ENCODE peak calls at places on chromosomes 6 and 20, in eight cellular contexts. O is body of pancreas; A is vagina; L is GM12865; W is cardiac fibroblast; T is uterus; B is psoas muscle; U is CD8-positive, alpha-beta T cell. F is an unnamed sample.

GRCh38 chr6:89433637-89434499 is 916 bp downstream of the ANKRD6 start:
- DNase-seq in O (peak), A (no peak), L (peak), W (no peak), T (peak), B (peak), U (peak), F (no peak)

GRCh38 chr6:166381733-166382499 is 824 bp downstream of the MPC1 start:
- DNase-seq in O (peak), A (no peak), L (peak), W (peak), T (peak), B (peak), U (peak), F (peak)

GRCh38 chr6:154156135-154156948 is 117.3 kb downstream of the OPRM1 start:
- DNase-seq in O (peak), A (no peak), L (peak), W (peak), T (peak), B (no peak), U (peak), F (peak)

GRCh38 chr6:112409311-112409710 is 62.2 kb downstream of the RFPL4B start:
- DNase-seq in O (no peak), A (no peak), L (no peak), W (no peak), T (no peak), B (no peak), U (no peak), F (peak)

GRCh38 chr6:11607381-11607780 is 69.8 kb downstream of the TMEM170B start:
- DNase-seq in O (no peak), A (no peak), L (no peak), W (peak), T (no peak), B (no peak), U (no peak), F (no peak)

GRCh38 chr20:13276945-13277582 is 56.0 kb downstream of the ISM1 start:
- DNase-seq in O (no peak), A (no peak), L (no peak), W (no peak), T (no peak), B (no peak), U (no peak), F (no peak)

GRCh38 chr6:169371344-169372144 is 117.9 kb upstream of the THBS2 start:
- DNase-seq in O (no peak), A (no peak), L (no peak), W (peak), T (no peak), B (no peak), U (no peak), F (no peak)

GRCh38 chr20:32650545-32650944 is 23.2 kb downstream of the C20orf203 start:
- DNase-seq in O (no peak), A (no peak), L (no peak), W (no peak), T (no peak), B (no peak), U (no peak), F (no peak)

GRCh38 chr6:167912494-167912893 is 85.0 kb upstream of the KIF25 start:
- DNase-seq in O (no peak), A (no peak), L (no peak), W (no peak), T (no peak), B (no peak), U (no peak), F (no peak)

GRCh38 chr6:31597006-31597405 is 4.2 kb upstream of the NCR3 start:
- DNase-seq in O (no peak), A (no peak), L (peak), W (peak), T (no peak), B (no peak), U (no peak), F (peak)

GRCh38 chr6:169997930-169998218 is 246.5 kb downstream of the ERMARD start:
- DNase-seq in O (no peak), A (peak), L (no peak), W (no peak), T (no peak), B (no peak), U (no peak), F (peak)

GRCh38 chr6:167726043-167726442 is 100.7 kb upstream of the AFDN start:
- DNase-seq in O (no peak), A (no peak), L (no peak), W (no peak), T (no peak), B (no peak), U (no peak), F (no peak)

GRCh38 chr6:38168699-38169098 is 349.2 kb downstream of the ZFAND3 start:
- DNase-seq in O (no peak), A (no peak), L (no peak), W (no peak), T (no peak), B (no peak), U (no peak), F (no peak)

GRCh38 chr20:25280051-25280573 is 32.2 kb downstream of the PYGB start:
- DNase-seq in O (peak), A (no peak), L (no peak), W (no peak), T (peak), B (peak), U (no peak), F (no peak)

GRCh38 chr6:116268589-116269293 is 11.0 kb downstream of the TSPYL1 start:
- DNase-seq in O (no peak), A (no peak), L (peak), W (peak), T (no peak), B (no peak), U (no peak), F (peak)

GRCh38 chr6:81204741-81205140 is 547.7 kb downstream of the TENT5A start:
- DNase-seq in O (no peak), A (no peak), L (no peak), W (peak), T (no peak), B (no peak), U (no peak), F (peak)

GRCh38 chr20:13111249-13111911 is 102.6 kb downstream of the SPTLC3 start:
- DNase-seq in O (peak), A (no peak), L (no peak), W (no peak), T (no peak), B (no peak), U (no peak), F (no peak)

GRCh38 chr6:106134087-106134770 is 48.1 kb downstream of the PRDM1 start:
- DNase-seq in O (no peak), A (no peak), L (no peak), W (no peak), T (no peak), B (no peak), U (no peak), F (no peak)

GRCh38 chr6:15207923-15208322 is 37.9 kb upstream of the JARID2 start:
- DNase-seq in O (no peak), A (no peak), L (no peak), W (peak), T (no peak), B (no peak), U (no peak), F (peak)

GRCh38 chr20:37362821-37363220 is 16.9 kb downstream of the SRC start:
- DNase-seq in O (no peak), A (no peak), L (no peak), W (no peak), T (no peak), B (no peak), U (no peak), F (no peak)

GRCh38 chr6:139380168-139380567 is 5.7 kb upstream of the CITED2 start:
- DNase-seq in O (no peak), A (no peak), L (no peak), W (no peak), T (no peak), B (no peak), U (no peak), F (no peak)

GRCh38 chr6:139871844-139872510 is 497.5 kb upstream of the CITED2 start:
- DNase-seq in O (no peak), A (no peak), L (no peak), W (no peak), T (no peak), B (no peak), U (no peak), F (no peak)

GRCh38 chr20:31835977-31836852 is 9.2 kb downstream of the FOXS1 start:
- DNase-seq in O (peak), A (no peak), L (peak), W (peak), T (peak), B (peak), U (no peak), F (peak)

GRCh38 chr20:55333798-55334197 is 671.5 kb downstream of the CBLN4 start:
- DNase-seq in O (no peak), A (no peak), L (no peak), W (no peak), T (no peak), B (no peak), U (no peak), F (no peak)

DNA sequence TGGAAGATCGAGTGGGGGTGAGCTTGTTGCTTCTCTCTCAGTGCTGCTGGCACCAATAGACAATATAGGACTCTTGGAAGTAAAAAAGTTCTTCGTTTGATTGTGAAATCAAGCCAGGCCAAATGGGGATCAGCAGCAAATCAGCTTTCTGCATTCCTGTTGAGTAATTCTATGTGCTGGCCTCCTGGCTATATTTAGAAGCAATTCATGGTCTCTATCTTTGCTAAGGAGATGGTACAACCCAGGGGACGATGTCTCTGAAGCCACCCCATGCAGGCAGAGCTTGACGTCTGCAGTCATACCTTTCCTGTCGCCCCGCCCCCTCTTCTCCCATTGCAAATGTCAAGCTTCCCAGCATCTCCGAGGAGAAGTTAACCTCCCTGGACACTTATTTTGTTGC is 199.1 kb downstream of the SCP2D1 start:
- DNase-seq in O (no peak), A (no peak), L (no peak), W (peak), T (peak), B (no peak), U (no peak), F (peak)
- H3K4me3 ChIP-seq in O (no peak), A (no peak), L (no peak), W (no peak), T (no peak), B (no peak), U (no peak), F (no peak)

GRCh38 chr6:163469459-163469858 is 54.9 kb downstream of the QKI start:
- DNase-seq in O (no peak), A (no peak), L (no peak), W (no peak), T (no peak), B (no peak), U (no peak), F (no peak)

GRCh38 chr6:163470611-163471010 is 56.1 kb downstream of the QKI start:
- DNase-seq in O (no peak), A (no peak), L (no peak), W (no peak), T (no peak), B (no peak), U (no peak), F (no peak)

GRCh38 chr6:163474581-163474980 is 60.1 kb downstream of the QKI start:
- DNase-seq in O (no peak), A (no peak), L (no peak), W (no peak), T (no peak), B (no peak), U (no peak), F (no peak)
- TF ChIP-seq CTCF in O (no peak), A (no peak), L (no peak), W (no peak), T (no peak), B (no peak), U (no peak), F (no peak)

DNA sequence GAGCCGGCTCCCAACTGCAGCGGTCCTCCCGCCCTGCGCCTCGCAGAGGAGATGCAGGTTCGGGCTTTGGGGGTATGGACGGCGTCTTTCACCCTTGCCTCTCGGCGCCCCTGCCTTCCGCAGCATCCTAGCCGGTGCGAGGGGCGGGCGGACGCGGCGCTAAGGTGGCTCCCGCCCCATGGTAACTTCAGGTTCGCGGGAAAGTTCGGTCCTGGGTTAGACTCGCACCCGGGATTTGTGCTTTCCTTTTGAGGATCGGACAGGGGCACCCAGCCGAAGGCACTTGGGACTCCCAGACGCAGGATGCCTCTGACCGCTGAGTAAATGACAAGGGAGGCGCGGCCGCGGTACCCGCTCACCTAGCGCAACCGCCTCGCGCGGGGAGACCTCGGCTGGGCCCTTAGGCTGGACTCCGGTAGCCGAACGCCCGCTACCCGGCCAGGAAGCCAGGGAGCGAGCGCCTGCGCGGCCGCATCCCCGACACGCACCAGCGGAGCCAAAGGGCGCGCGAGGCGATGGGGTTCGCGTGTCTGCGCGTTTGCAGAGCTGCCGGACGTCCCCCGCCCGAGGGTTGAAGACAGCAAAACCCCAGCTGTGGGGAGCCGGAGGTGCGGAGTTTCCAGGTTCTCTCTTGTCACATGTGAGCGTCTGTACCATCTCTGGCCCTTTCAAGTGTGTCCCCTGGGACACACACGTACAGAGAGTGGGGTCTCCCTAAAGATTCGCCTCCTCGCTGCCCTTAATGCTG is 1.1 kb downstream of the RSPO3 start:
- DNase-seq in O (no peak), A (no peak), L (peak), W (no peak), T (peak), B (peak), U (no peak), F (no peak)
- H3K4me3 ChIP-seq in O (no peak), A (peak), L (peak), W (peak), T (peak), B (peak), U (peak), F (peak)

GRCh38 chr6:151763938-151764680 is 43.4 kb upstream of the ESR1 start:
- DNase-seq in O (peak), A (peak), L (peak), W (peak), T (peak), B (peak), U (no peak), F (peak)
- TF ChIP-seq CTCF in O (peak), A (peak), L (peak), W (peak), T (peak), B (peak), U (no peak), F (peak)

DNA sequence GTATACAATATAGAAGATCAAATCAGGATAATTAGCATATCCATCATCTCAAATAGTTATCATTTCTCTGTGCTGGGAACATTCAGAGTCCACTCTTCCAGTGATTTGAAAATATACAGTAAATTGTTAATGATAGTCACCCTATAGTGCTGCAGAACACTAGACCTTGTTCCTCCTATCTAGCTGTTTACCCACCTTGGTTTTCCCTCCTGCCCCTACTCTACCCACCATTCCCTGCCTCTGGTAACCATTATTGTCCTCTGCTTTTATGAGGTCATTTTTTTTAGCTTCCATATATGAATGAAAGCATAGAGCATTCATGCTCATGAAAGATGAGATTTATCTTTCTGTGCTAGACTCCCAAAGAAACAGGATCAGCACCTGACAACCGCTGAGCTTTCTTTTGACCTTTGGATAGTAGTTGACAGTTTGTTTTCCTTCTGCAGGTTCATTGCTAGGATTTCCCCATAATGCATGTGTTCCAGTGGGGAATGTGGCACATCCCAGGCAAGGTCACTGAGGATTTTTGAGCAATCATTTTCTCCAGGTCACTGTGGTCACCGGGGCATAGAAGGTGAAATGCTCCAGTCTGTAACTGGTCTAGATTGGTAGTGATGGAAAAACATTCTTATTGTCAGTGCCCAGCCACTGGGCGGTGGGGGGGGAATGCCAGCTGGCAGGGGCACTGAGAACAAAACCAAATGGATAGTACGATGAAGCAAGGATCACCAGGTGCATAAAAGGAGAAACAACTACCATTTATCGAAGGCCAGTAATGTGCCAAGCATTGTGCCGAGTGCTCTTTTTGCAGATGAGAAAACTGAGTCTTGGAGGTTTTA is 33.6 kb upstream of the BCAS1 start:
- DNase-seq in O (no peak), A (no peak), L (no peak), W (no peak), T (no peak), B (no peak), U (no peak), F (no peak)
- H3K4me3 ChIP-seq in O (no peak), A (no peak), L (no peak), W (no peak), T (no peak), B (no peak), U (no peak), F (no peak)

DNA sequence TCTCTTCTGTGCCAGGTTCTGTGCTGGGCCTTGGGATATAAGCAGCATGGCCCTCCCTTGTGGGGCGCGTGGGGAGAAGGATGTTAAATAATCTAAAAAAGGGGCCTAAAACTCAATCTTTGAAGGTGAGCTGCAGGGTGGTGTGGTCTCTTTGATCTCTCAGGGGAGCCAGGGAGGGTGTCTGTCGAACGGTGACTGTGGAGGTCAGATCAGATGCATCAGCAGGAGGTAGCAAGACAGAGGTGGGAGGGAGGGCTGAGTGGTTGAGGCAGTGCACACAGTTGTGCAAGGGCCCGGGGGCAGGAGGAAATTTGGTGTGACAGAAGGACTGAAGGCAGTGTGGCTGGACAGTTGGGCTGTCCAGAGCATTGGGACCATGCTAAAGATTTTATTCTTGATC is 287.3 kb downstream of the BMP7 start:
- DNase-seq in O (no peak), A (no peak), L (no peak), W (no peak), T (no peak), B (no peak), U (no peak), F (no peak)
- TF ChIP-seq CTCF in O (no peak), A (no peak), L (no peak), W (no peak), T (no peak), B (no peak), U (no peak), F (no peak)

DNA sequence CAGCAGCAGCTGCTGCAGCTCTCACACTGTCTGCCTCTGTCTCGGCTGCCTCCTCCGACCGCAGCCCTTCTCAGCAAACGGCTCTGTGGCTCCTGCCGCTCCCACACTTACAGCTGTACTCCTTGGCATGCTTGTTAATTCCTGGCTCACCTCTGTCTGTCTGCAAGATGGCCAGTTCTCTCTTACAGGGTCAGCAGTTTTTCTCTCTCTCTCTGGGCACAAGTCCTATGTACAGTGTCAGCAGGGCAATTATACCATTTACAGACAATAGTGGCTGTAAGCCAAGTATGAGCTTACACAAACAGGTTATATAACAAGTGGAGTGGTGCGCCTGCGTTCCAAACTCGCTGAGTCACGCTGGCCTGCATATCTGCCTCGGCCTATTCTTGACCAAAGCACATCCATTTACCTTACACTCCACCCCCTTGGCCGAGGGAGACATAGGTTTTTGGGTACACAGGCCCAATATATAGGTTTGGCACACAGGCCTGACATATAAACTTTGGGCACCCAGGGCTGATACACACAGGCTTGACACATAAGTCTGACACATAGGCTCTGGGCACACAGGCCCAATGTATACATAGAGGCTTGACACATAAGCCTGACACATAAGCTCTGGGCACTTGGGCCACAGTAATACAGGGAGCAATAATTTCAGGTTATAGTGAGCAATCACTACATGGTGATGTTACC is 4.4 kb downstream of the ZKSCAN3 start:
- DNase-seq in O (peak), A (no peak), L (no peak), W (peak), T (peak), B (peak), U (no peak), F (peak)
- H3K4me3 ChIP-seq in O (no peak), A (no peak), L (no peak), W (no peak), T (peak), B (peak), U (no peak), F (no peak)

GRCh38 chr6:33794910-33795615 is 6.1 kb upstream of the LEMD2 start:
- DNase-seq in O (no peak), A (no peak), L (no peak), W (no peak), T (no peak), B (no peak), U (no peak), F (no peak)
- TF ChIP-seq CTCF in O (no peak), A (no peak), L (no peak), W (no peak), T (no peak), B (no peak), U (no peak), F (peak)

GRCh38 chr6:3912366-3913076 is 63.3 kb downstream of the FAM50B start:
- DNase-seq in O (no peak), A (no peak), L (no peak), W (no peak), T (peak), B (no peak), U (no peak), F (peak)
- H3K4me3 ChIP-seq in O (no peak), A (no peak), L (no peak), W (no peak), T (no peak), B (no peak), U (no peak), F (no peak)

F was measured in choroid plexus epithelial cell.